ENCODE peak calls at places on chromosomes 2 and 18, in eight cellular contexts. C is cardiac muscle cell, L is lung, P is uterus, Q is WTC11, U is tibial artery, X is fibroblast of pulmonary artery, M is neural progenitor cell. H is an unnamed sample.

GRCh38 chr2:232410238-232410900 is 3.7 kb downstream of the ALPG start:
- DNase-seq in C (no peak), L (no peak), P (no peak), Q (no peak), U (peak; percentile 29), X (no peak), M (no peak), H (no peak)

GRCh38 chr2:42977236-42978174 is 185.1 kb upstream of the HAAO start:
- DNase-seq in C (no peak), L (no peak), P (peak; percentile 15), Q (no peak), U (peak; percentile 60), X (no peak), M (no peak), H (no peak)

GRCh38 chr2:126700073-126700581 is 44.2 kb downstream of the GYPC start:
- DNase-seq in C (peak; percentile 42), L (no peak), P (peak; percentile 31), Q (no peak), U (no peak), X (peak; percentile 57), M (no peak), H (no peak)

GRCh38 chr2:100297511-100297910 is 24.8 kb downstream of the LONRF2 start:
- DNase-seq in C (no peak), L (no peak), P (no peak), Q (no peak), U (no peak), X (no peak), M (no peak), H (no peak)

GRCh38 chr2:104702026-104702425 is 151.9 kb upstream of the POU3F3 start:
- DNase-seq in C (no peak), L (no peak), P (no peak), Q (no peak), U (no peak), X (no peak), M (peak; percentile 15), H (no peak)

GRCh38 chr18:8084160-8084559 is 517.0 kb downstream of the PTPRM start:
- DNase-seq in C (peak; percentile 66), L (no peak), P (no peak), Q (peak; percentile 69), U (no peak), X (peak; percentile 69), M (peak; percentile 81), H (no peak)

GRCh38 chr2:204585930-204586329 is 40.7 kb downstream of the PARD3B start:
- DNase-seq in C (no peak), L (no peak), P (no peak), Q (no peak), U (no peak), X (no peak), M (no peak), H (no peak)

GRCh38 chr2:156182132-156182531 is 150.4 kb downstream of the NR4A2 start:
- DNase-seq in C (no peak), L (peak; percentile 47), P (no peak), Q (no peak), U (no peak), X (no peak), M (no peak), H (no peak)

GRCh38 chr2:112093216-112093615 is 38.1 kb downstream of the TMEM87B start:
- DNase-seq in C (no peak), L (no peak), P (no peak), Q (no peak), U (no peak), X (peak; percentile 29), M (no peak), H (no peak)

GRCh38 chr18:48539406-48540328 is 836 bp downstream of the CTIF start:
- DNase-seq in C (peak; percentile 63), L (peak; percentile 38), P (peak; percentile 47), Q (peak; percentile 53), U (peak; percentile 79), X (peak; percentile 62), M (peak; percentile 83), H (peak; percentile 59)

GRCh38 chr2:12950957-12951656 is 234.4 kb downstream of the TRIB2 start:
- DNase-seq in C (peak; percentile 62), L (no peak), P (no peak), Q (no peak), U (no peak), X (peak; percentile 80), M (no peak), H (no peak)

GRCh38 chr2:232464534-232464865 is 8.5 kb downstream of the ALPI start:
- DNase-seq in C (no peak), L (no peak), P (no peak), Q (no peak), U (no peak), X (no peak), M (no peak), H (no peak)

GRCh38 chr18:44569391-44570055 is 111.2 kb upstream of the SETBP1 start:
- DNase-seq in C (no peak), L (no peak), P (no peak), Q (no peak), U (no peak), X (no peak), M (no peak), H (no peak)

GRCh38 chr2:134401789-134402188 is 147.9 kb downstream of the MGAT5 start:
- DNase-seq in C (no peak), L (no peak), P (no peak), Q (no peak), U (no peak), X (no peak), M (no peak), H (no peak)

GRCh38 chr2:68796306-68796905 is 61.8 kb downstream of the ARHGAP25 start:
- DNase-seq in C (peak; percentile 10), L (no peak), P (no peak), Q (no peak), U (no peak), X (peak; percentile 62), M (no peak), H (no peak)

GRCh38 chr2:127486247-127486912 is 39.9 kb downstream of the IWS1 start:
- DNase-seq in C (peak; percentile 63), L (no peak), P (no peak), Q (no peak), U (no peak), X (peak; percentile 36), M (no peak), H (no peak)

GRCh38 chr18:76426738-76427305 is 68.2 kb downstream of the ZNF516 start:
- DNase-seq in C (peak; percentile 37), L (peak; percentile 58), P (peak; percentile 73), Q (peak; percentile 87), U (no peak), X (peak; percentile 31), M (peak; percentile 70), H (no peak)

GRCh38 chr18:24227976-24228660 is 89.3 kb downstream of the CABYR start:
- DNase-seq in C (no peak), L (no peak), P (no peak), Q (no peak), U (no peak), X (no peak), M (peak; percentile 11), H (no peak)

GRCh38 chr2:224927671-224928173 is 114.5 kb downstream of the DOCK10 start:
- DNase-seq in C (peak; percentile 32), L (peak; percentile 38), P (no peak), Q (no peak), U (no peak), X (peak; percentile 26), M (no peak), H (no peak)

GRCh38 chr18:69900941-69901340 is 46.7 kb downstream of the CD226 start:
- DNase-seq in C (no peak), L (no peak), P (no peak), Q (no peak), U (no peak), X (no peak), M (no peak), H (no peak)
- TF ChIP-seq CTCF in C (no peak), L (no peak), P (no peak), Q (no peak), U (no peak), X (no peak), M (peak; percentile 11), H (no peak)

GRCh38 chr2:178477443-178478099 is 829 bp downstream of the FKBP7 start:
- DNase-seq in C (peak; percentile 12), L (no peak), P (no peak), Q (no peak), U (no peak), X (no peak), M (no peak), H (no peak)

GRCh38 chr2:178478102-178478441 is 328 bp downstream of the FKBP7 start:
- DNase-seq in C (peak; percentile 27), L (no peak), P (peak; percentile 20), Q (no peak), U (no peak), X (peak; percentile 32), M (peak; percentile 30), H (no peak)

GRCh38 chr2:178479758-178480226 is 465 bp upstream of the PLEKHA3 start:
- DNase-seq in C (no peak), L (no peak), P (no peak), Q (no peak), U (no peak), X (peak; percentile 17), M (no peak), H (no peak)

GRCh38 chr2:178479275-178479616 is 846 bp upstream of the FKBP7 start:
- DNase-seq in C (no peak), L (no peak), P (no peak), Q (no peak), U (no peak), X (no peak), M (no peak), H (no peak)

DNA sequence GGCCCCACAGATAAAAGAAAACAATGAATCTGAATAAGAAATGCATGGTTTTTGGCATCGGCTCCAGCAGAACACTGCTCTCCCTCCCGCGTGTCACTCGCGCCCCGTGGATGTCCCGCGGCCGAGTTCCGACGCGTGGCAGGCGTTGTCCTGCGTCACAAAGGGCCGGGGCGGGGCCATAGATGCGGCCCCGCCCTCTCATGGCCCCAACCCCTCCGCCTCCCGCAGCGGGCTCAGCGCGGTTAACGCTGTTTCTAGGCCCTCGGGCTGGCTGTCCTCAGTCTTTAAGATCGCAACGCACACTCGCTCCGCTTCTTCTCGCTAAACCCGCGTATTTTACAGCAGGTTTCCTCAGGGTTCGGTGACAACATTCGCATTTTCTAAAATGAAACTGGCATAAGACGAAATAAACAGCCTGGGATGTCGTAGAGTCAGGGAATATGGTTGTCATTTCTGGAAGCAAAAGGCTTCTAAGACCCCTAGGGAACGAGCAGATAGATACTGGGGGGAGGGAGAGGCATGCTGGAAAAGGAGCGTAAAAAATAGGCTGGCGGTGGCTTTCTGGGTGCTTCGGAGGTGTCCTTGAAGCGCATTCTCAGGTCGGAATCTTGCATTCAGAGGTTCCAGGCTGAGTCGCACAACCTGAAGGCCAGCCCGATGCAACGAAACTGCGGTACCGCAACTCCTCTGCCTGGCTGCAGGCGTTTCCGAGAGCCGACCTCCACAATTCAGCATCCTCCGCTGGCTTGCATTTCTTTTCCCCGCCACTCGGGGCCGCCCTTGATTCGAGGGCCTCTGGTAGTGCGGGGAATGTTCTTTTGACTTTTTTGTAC is at the start of gene FKBP7:
- DNase-seq in C (peak; percentile 87), L (peak; percentile 83), P (peak; percentile 84), Q (peak; percentile 80), U (peak; percentile 94), X (peak; percentile 78), M (peak; percentile 94), H (peak; percentile 94)
- TF ChIP-seq CTCF in C (peak; percentile 66), L (peak; percentile 65), P (peak; percentile 24), Q (no peak), U (peak; percentile 39), X (peak; percentile 62), M (peak; percentile 66), H (peak; percentile 78)

GRCh38 chr2:219254590-219255219 is 987 bp upstream of the TUBA4A start:
- DNase-seq in C (no peak), L (no peak), P (no peak), Q (no peak), U (no peak), X (no peak), M (no peak), H (peak; percentile 66)
- TF ChIP-seq CTCF in C (no peak), L (no peak), P (no peak), Q (no peak), U (no peak), X (no peak), M (no peak), H (no peak)

GRCh38 chr2:136075466-136075865 is 42.5 kb downstream of the CXCR4 start:
- DNase-seq in C (no peak), L (no peak), P (no peak), Q (no peak), U (no peak), X (no peak), M (no peak), H (no peak)
- TF ChIP-seq CTCF in C (no peak), L (no peak), P (no peak), Q (no peak), U (no peak), X (no peak), M (no peak), H (no peak)

H was measured in B cell.